ENCODE peak calls at places on chromosome 12, in five cellular contexts. One of them, this sample, is unnamed.

GRCh38 chr12:113803829-113804140 is 162.3 kb downstream of the RBM19 start:
- DNase-seq in GM23248: no peak
- DNase-seq in neural progenitor cell: no peak
- DNase-seq in MM.1S: no peak
- DNase-seq in SK-N-SH: no peak
- DNase-seq in this sample: no peak

GRCh38 chr12:103208006-103208405 is 250.5 kb downstream of the ASCL1 start:
- DNase-seq in GM23248: no peak
- DNase-seq in neural progenitor cell: peak; percentile 93
- DNase-seq in MM.1S: no peak
- DNase-seq in SK-N-SH: no peak
- DNase-seq in this sample: no peak

GRCh38 chr12:12976366-12976765 is 23.7 kb downstream of the HEBP1 start:
- DNase-seq in GM23248: peak; percentile 98
- DNase-seq in neural progenitor cell: no peak
- DNase-seq in MM.1S: no peak
- DNase-seq in SK-N-SH: no peak
- DNase-seq in this sample: no peak

GRCh38 chr12:75633789-75634188 is 122.4 kb upstream of the KRR1 start:
- DNase-seq in GM23248: no peak
- DNase-seq in neural progenitor cell: no peak
- DNase-seq in MM.1S: no peak
- DNase-seq in SK-N-SH: no peak
- DNase-seq in this sample: no peak

GRCh38 chr12:64968989-64969819 is 144.8 kb downstream of the TBC1D30 start:
- DNase-seq in GM23248: peak; percentile 55
- DNase-seq in neural progenitor cell: peak; percentile 17
- DNase-seq in MM.1S: peak; percentile 36
- DNase-seq in SK-N-SH: no peak
- DNase-seq in this sample: no peak

GRCh38 chr12:108616941-108617858 is 16.5 kb downstream of the SELPLG start:
- DNase-seq in GM23248: no peak
- DNase-seq in neural progenitor cell: no peak
- DNase-seq in MM.1S: peak; percentile 94
- DNase-seq in SK-N-SH: no peak
- DNase-seq in this sample: no peak

GRCh38 chr12:105331805-105332251 is 1.3 kb downstream of the C12orf75 start:
- DNase-seq in GM23248: peak; percentile 45
- DNase-seq in neural progenitor cell: peak; percentile 12
- DNase-seq in MM.1S: peak; percentile 24
- DNase-seq in SK-N-SH: peak; percentile 38
- DNase-seq in this sample: peak; percentile 21

GRCh38 chr12:666766-667308 is 3.6 kb upstream of the NINJ2 start:
- DNase-seq in GM23248: peak; percentile 60
- DNase-seq in neural progenitor cell: peak; percentile 7
- DNase-seq in MM.1S: no peak
- DNase-seq in SK-N-SH: no peak
- DNase-seq in this sample: no peak

GRCh38 chr12:96063046-96063445 is 27.7 kb upstream of the LTA4H start:
- DNase-seq in GM23248: peak; percentile 40
- DNase-seq in neural progenitor cell: no peak
- DNase-seq in MM.1S: peak; percentile 24
- DNase-seq in SK-N-SH: peak; percentile 37
- DNase-seq in this sample: no peak

GRCh38 chr12:62785941-62786559 is 148.9 kb downstream of the PPM1H start:
- DNase-seq in GM23248: peak; percentile 94
- DNase-seq in neural progenitor cell: no peak
- DNase-seq in MM.1S: no peak
- DNase-seq in SK-N-SH: no peak
- DNase-seq in this sample: peak; percentile 58

GRCh38 chr12:50659690-50660424 is 104.0 kb upstream of the ATF1 start:
- DNase-seq in GM23248: no peak
- DNase-seq in neural progenitor cell: no peak
- DNase-seq in MM.1S: no peak
- DNase-seq in SK-N-SH: no peak
- DNase-seq in this sample: no peak

GRCh38 chr12:132904718-132905328 is 17.4 kb upstream of the CHFR start:
- DNase-seq in GM23248: peak; percentile 72
- DNase-seq in neural progenitor cell: peak; percentile 90
- DNase-seq in MM.1S: no peak
- DNase-seq in SK-N-SH: peak; percentile 75
- DNase-seq in this sample: peak; percentile 48

GRCh38 chr12:32618115-32618514 is 61.0 kb upstream of the DNM1L start:
- DNase-seq in GM23248: no peak
- DNase-seq in neural progenitor cell: no peak
- DNase-seq in MM.1S: no peak
- DNase-seq in SK-N-SH: no peak
- DNase-seq in this sample: no peak

GRCh38 chr12:31961137-31961536 is 1.9 kb downstream of the RESF1 start:
- DNase-seq in GM23248: no peak
- DNase-seq in neural progenitor cell: no peak
- DNase-seq in MM.1S: no peak
- DNase-seq in SK-N-SH: no peak
- DNase-seq in this sample: no peak

GRCh38 chr12:13691598-13691997 is 289.8 kb downstream of the GRIN2B start:
- DNase-seq in GM23248: no peak
- DNase-seq in neural progenitor cell: no peak
- DNase-seq in MM.1S: no peak
- DNase-seq in SK-N-SH: no peak
- DNase-seq in this sample: no peak

GRCh38 chr12:121808623-121809022 is 4.8 kb downstream of the SETD1B start:
- DNase-seq in GM23248: no peak
- DNase-seq in neural progenitor cell: no peak
- DNase-seq in MM.1S: no peak
- DNase-seq in SK-N-SH: no peak
- DNase-seq in this sample: no peak
- H3K4me3 ChIP-seq in GM23248: no peak overlapping the region
- H3K4me3 ChIP-seq in neural progenitor cell: no peak overlapping the region
- H3K4me3 ChIP-seq in MM.1S: no peak overlapping the region
- H3K4me3 ChIP-seq in SK-N-SH: no peak overlapping the region
- H3K4me3 ChIP-seq in this sample: no peak overlapping the region

DNA sequence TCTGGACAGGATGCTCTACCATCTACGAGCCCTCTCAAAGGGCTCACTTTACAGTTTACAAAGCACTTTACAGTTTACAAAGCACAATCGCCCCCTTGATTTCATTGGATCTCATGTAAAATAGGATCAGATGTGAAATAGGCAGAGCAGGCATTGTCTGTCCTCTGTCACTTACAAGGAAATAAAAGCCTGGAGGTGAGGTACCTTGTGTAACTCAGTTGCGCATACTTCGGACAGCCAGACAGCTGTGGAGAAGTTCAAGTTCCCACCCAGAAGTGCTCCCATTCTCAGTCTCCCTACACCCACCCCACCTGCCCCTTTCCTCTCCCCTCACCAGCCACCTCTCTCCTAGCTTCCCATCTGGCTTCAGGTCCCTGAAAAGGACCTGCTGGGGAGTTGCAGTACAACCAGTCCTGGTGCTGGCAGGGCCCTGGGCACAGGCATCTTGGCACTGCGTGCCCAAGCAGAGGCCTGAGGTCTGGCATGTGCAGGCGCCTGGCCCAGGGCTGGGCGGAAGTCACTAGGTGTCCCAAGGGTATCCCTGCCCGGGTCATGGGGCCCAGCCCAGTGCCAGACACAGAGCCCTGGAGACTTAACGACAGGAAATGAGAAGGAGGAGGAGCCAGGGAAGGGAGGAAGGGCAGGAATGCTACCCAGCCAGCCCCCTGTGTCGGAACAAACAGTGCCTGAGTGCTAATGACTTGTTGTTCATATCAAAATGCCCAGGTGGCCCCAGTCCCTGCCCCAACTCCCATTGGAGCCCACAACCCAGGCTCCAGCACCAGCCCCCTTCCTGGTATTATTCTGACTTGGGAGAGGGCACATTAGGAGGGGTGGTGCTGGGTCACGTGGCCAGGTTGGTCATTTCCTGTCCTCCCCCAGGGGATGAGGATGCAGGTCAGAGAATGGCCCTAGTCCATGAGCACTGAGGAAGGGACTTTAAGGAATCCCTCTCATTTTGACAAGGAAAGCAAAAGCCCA is 5.4 kb downstream of the RAPGEF3 start:
- DNase-seq in GM23248: no peak
- DNase-seq in neural progenitor cell: no peak
- DNase-seq in MM.1S: no peak
- DNase-seq in SK-N-SH: peak; percentile 75
- DNase-seq in this sample: no peak
- TF ChIP-seq EZH2phosphoT487 in GM23248: no peak
- TF ChIP-seq EZH2phosphoT487 in neural progenitor cell: no peak
- TF ChIP-seq EZH2phosphoT487 in MM.1S: no peak
- TF ChIP-seq EZH2phosphoT487 in SK-N-SH: no peak
- TF ChIP-seq EZH2phosphoT487 in this sample: no peak

DNA sequence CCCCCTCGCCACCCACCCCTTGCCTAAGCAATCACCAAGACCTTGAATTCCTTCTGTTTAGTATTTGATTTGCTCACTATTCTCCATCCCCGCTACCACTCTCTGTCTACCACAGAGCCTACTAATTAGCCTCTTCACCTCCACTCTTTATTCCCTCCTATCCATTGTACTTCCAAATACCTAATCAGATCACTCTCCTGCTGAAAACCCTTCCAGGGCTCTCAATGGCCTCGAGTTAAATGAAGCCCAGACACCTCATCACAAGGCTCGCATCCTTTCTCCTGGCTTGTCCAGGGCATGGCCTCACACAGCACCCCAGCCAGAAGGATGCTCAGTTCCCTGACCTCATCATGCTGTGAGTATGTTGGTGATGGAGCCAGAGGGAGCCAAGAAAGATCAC is 71.5 kb upstream of the PRMT8 start:
- DNase-seq in GM23248: no peak
- DNase-seq in neural progenitor cell: peak; percentile 63
- DNase-seq in MM.1S: no peak
- DNase-seq in SK-N-SH: no peak
- DNase-seq in this sample: no peak
- H3K4me3 ChIP-seq in GM23248: no peak overlapping the region
- H3K4me3 ChIP-seq in neural progenitor cell: no peak overlapping the region
- H3K4me3 ChIP-seq in MM.1S: no peak overlapping the region
- H3K4me3 ChIP-seq in SK-N-SH: no peak overlapping the region
- H3K4me3 ChIP-seq in this sample: no peak overlapping the region

GRCh38 chr12:120362516-120363273 is 6.3 kb downstream of the MSI1 start:
- DNase-seq in GM23248: no peak
- DNase-seq in neural progenitor cell: no peak
- DNase-seq in MM.1S: no peak
- DNase-seq in SK-N-SH: no peak
- DNase-seq in this sample: peak; percentile 45

GRCh38 chr12:120365675-120366340 is 3.2 kb downstream of the MSI1 start:
- DNase-seq in GM23248: no peak
- DNase-seq in neural progenitor cell: no peak
- DNase-seq in MM.1S: no peak
- DNase-seq in SK-N-SH: no peak
- DNase-seq in this sample: peak; percentile 62

GRCh38 chr12:120361506-120362208 is 7.3 kb downstream of the MSI1 start:
- DNase-seq in GM23248: peak; percentile 77
- DNase-seq in neural progenitor cell: peak; percentile 100
- DNase-seq in MM.1S: no peak
- DNase-seq in SK-N-SH: peak; percentile 98
- DNase-seq in this sample: peak; percentile 91

GRCh38 chr12:120364487-120364886 is 4.5 kb downstream of the MSI1 start:
- DNase-seq in GM23248: no peak
- DNase-seq in neural progenitor cell: no peak
- DNase-seq in MM.1S: no peak
- DNase-seq in SK-N-SH: no peak
- DNase-seq in this sample: no peak

DNA sequence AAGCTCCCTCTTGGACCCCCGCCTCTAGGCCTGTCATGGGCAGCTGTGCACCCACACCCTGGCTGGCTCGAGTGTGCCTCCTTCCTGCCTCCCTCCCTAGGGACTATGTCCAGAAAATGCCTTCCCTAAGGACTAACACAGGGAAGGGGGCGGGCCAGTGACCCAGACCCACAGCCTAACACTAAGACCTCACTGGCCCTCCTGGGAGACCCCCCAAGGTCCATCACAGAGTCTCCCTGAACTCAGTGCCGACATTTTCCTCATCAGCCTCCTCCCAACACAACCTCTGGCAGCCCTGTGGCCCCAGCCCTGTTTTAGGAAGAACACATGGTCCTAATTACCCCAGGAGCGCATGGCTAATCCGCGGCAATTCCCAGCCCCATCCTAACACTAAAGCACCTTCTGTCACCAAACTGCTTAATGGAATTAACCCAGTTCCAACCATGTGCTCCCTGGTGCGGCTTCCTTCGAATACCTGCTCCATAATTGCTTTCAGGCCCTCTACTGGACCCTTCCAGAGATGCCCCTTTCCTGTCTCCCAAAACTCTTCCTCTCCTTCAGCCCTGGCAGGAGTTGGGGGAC is 5.6 kb downstream of the MSI1 start:
- DNase-seq in GM23248: no peak
- DNase-seq in neural progenitor cell: peak; percentile 64
- DNase-seq in MM.1S: no peak
- DNase-seq in SK-N-SH: peak; percentile 56
- DNase-seq in this sample: no peak
- TF ChIP-seq EZH2phosphoT487 in GM23248: no peak
- TF ChIP-seq EZH2phosphoT487 in neural progenitor cell: no peak
- TF ChIP-seq EZH2phosphoT487 in MM.1S: no peak
- TF ChIP-seq EZH2phosphoT487 in SK-N-SH: no peak
- TF ChIP-seq EZH2phosphoT487 in this sample: no peak

DNA sequence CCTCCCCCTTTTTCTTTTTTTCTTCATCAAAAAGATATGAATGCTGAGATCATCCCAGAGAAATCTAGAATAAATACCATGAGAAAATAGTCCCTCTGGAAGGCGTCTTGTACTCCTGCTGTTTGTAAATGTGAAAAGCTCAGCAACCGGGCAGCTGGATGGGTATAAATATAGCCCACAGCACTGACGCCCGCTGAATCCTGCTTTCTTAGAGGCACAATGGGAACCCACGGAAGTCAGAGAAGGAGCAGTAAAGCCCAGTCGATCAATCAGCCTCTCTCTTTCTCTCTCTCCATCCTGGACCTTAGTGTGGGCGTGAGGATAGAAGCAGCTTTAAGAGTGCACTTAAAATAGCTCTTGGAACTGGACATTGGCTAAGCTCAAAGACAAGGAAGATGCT is 144.4 kb downstream of the ETV6 start:
- DNase-seq in GM23248: no peak
- DNase-seq in neural progenitor cell: peak; percentile 28
- DNase-seq in MM.1S: no peak
- DNase-seq in SK-N-SH: no peak
- DNase-seq in this sample: no peak
- H3K4me3 ChIP-seq in GM23248: no peak overlapping the region
- H3K4me3 ChIP-seq in neural progenitor cell: no peak overlapping the region
- H3K4me3 ChIP-seq in MM.1S: no peak overlapping the region
- H3K4me3 ChIP-seq in SK-N-SH: no peak overlapping the region
- H3K4me3 ChIP-seq in this sample: no peak overlapping the region

GRCh38 chr12:39441189-39441962 is 1.5 kb downstream of the KIF21A start:
- DNase-seq in GM23248: no peak
- DNase-seq in neural progenitor cell: no peak
- DNase-seq in MM.1S: no peak
- DNase-seq in SK-N-SH: no peak
- DNase-seq in this sample: no peak

GRCh38 chr12:39441963-39442894 is 691 bp downstream of the KIF21A start:
- DNase-seq in GM23248: peak; percentile 70
- DNase-seq in neural progenitor cell: peak; percentile 63
- DNase-seq in MM.1S: peak; percentile 33
- DNase-seq in SK-N-SH: peak; percentile 57
- DNase-seq in this sample: peak; percentile 59

GRCh38 chr12:39443704-39444234 is 849 bp upstream of the KIF21A start:
- DNase-seq in GM23248: peak; percentile 42
- DNase-seq in neural progenitor cell: peak; percentile 16
- DNase-seq in MM.1S: no peak
- DNase-seq in SK-N-SH: no peak
- DNase-seq in this sample: peak; percentile 6

GRCh38 chr12:39440781-39441180 is 2.1 kb downstream of the KIF21A start:
- DNase-seq in GM23248: no peak
- DNase-seq in neural progenitor cell: peak; percentile 21
- DNase-seq in MM.1S: no peak
- DNase-seq in SK-N-SH: no peak
- DNase-seq in this sample: peak; percentile 8

GRCh38 chr12:39442895-39443703 is at the start of gene KIF21A:
- DNase-seq in GM23248: peak; percentile 97
- DNase-seq in neural progenitor cell: peak; percentile 94
- DNase-seq in MM.1S: peak; percentile 95
- DNase-seq in SK-N-SH: peak; percentile 93
- DNase-seq in this sample: peak; percentile 96
- TF ChIP-seq EZH2phosphoT487 in GM23248: no peak
- TF ChIP-seq EZH2phosphoT487 in neural progenitor cell: no peak
- TF ChIP-seq EZH2phosphoT487 in MM.1S: no peak
- TF ChIP-seq EZH2phosphoT487 in SK-N-SH: no peak
- TF ChIP-seq EZH2phosphoT487 in this sample: no peak